ENCODE peak calls at places on chromosomes 12 and 14, in six cellular contexts. N is stimulated activated CD4-positive, alpha-beta T cell treated with anti-CD3 and anti-CD28 coated beads, Interleukin-1b, Interleukin-23, amount 100 ng/mL, for 48 hours; J is iris pigment epithelial cell; I is activated CD8-positive, alpha-beta memory T cell treated with anti-CD3 and anti-CD28 coated beads, Interleukin-2, amount 50 U/mL, for 48 hours; G is GF-D8; T is stimulated activated CD8-positive, alpha-beta memory T cell treated with anti-CD3 and anti-CD28 coated beads, Interleukin-15, amount 100 ng/mL, for 24 hours. X is an unnamed sample.

GRCh38 chr14:95413289-95414215 is 93.8 kb upstream of the CLMN start:
- DNase-seq in N (no peak), J (no peak), I (no peak), G (no peak), T (no peak), X (no peak)

GRCh38 chr14:91323671-91324605 is 79.4 kb upstream of the GPR68 start:
- DNase-seq in N (peak), J (peak), I (peak), G (no peak), T (peak), X (peak)

GRCh38 chr14:89422181-89422951 is 5.3 kb upstream of the FOXN3 start:
- DNase-seq in N (peak), J (no peak), I (peak), G (no peak), T (no peak), X (no peak)

GRCh38 chr12:127284870-127285431 is 982.0 kb upstream of the TMEM132C start:
- DNase-seq in N (no peak), J (peak), I (no peak), G (no peak), T (no peak), X (peak)

GRCh38 chr12:24852420-24852819 is 96.5 kb downstream of the BCAT1 start:
- DNase-seq in N (no peak), J (no peak), I (no peak), G (no peak), T (no peak), X (no peak)

GRCh38 chr14:79552778-79553177 is 658.5 kb downstream of the DIO2 start:
- DNase-seq in N (no peak), J (no peak), I (no peak), G (no peak), T (no peak), X (no peak)

GRCh38 chr12:3797649-3798048 is 44.7 kb upstream of the CRACR2A start:
- DNase-seq in N (no peak), J (no peak), I (no peak), G (peak), T (no peak), X (no peak)

GRCh38 chr14:60713513-60713912 is 10.6 kb downstream of the SIX4 start:
- DNase-seq in N (no peak), J (no peak), I (no peak), G (no peak), T (no peak), X (no peak)

GRCh38 chr12:19639781-19640180 is 200.5 kb downstream of the AEBP2 start:
- DNase-seq in N (no peak), J (no peak), I (no peak), G (no peak), T (no peak), X (no peak)

GRCh38 chr14:39731912-39732311 is 299.7 kb upstream of the FBXO33 start:
- DNase-seq in N (peak), J (no peak), I (no peak), G (no peak), T (no peak), X (no peak)

GRCh38 chr12:95231190-95231589 is 13.6 kb downstream of the VEZT start:
- DNase-seq in N (no peak), J (peak), I (no peak), G (no peak), T (no peak), X (no peak)

GRCh38 chr12:119412811-119413794 is 78.6 kb downstream of the CCDC60 start:
- DNase-seq in N (peak), J (peak), I (peak), G (no peak), T (no peak), X (peak)

GRCh38 chr14:101083564-101084435 is 180.3 kb upstream of the RTL1 start:
- DNase-seq in N (no peak), J (no peak), I (no peak), G (no peak), T (no peak), X (no peak)

GRCh38 chr12:45732936-45733335 is 3.4 kb downstream of the ARID2 start:
- DNase-seq in N (no peak), J (no peak), I (no peak), G (no peak), T (no peak), X (no peak)

GRCh38 chr14:61646366-61647101 is 48.8 kb upstream of the HIF1A start:
- DNase-seq in N (no peak), J (peak), I (no peak), G (no peak), T (no peak), X (no peak)

GRCh38 chr14:31402764-31403163 is 17.6 kb downstream of the HEATR5A start:
- DNase-seq in N (no peak), J (no peak), I (no peak), G (no peak), T (no peak), X (no peak)

X was measured in psoas muscle.